ENCODE peak calls at places on chromosomes 3 and 15, in seven cellular contexts. W is CD4-positive, alpha-beta T cell; A is ovary; Q is neural progenitor cell; N is CD8-positive, alpha-beta T cell; G is MM.1S; Z is breast epithelium. S is an unnamed sample.

GRCh38 chr3:127606981-127607595 is 8.9 kb downstream of the MCM2 start:
- DNase-seq in W (no peak), A (no peak), Q (no peak), N (no peak), G (no peak), Z (no peak), S (no peak)

GRCh38 chr3:28590851-28591250 is 242.2 kb upstream of the AZI2 start:
- DNase-seq in W (no peak), A (no peak), Q (no peak), N (no peak), G (no peak), Z (no peak), S (no peak)

GRCh38 chr3:46895204-46895660 is 17.7 kb downstream of the PTH1R start:
- DNase-seq in W (peak; percentile 71), A (peak; percentile 89), Q (peak; percentile 69), N (peak; percentile 87), G (peak; percentile 57), Z (peak; percentile 71), S (no peak)

GRCh38 chr3:45137656-45138181 is 8.5 kb downstream of the CDCP1 start:
- DNase-seq in W (no peak), A (no peak), Q (no peak), N (no peak), G (no peak), Z (no peak), S (no peak)

GRCh38 chr3:194985031-194985578 is 285.9 kb downstream of the XXYLT1 start:
- DNase-seq in W (no peak), A (peak; percentile 80), Q (peak; percentile 85), N (peak; percentile 43), G (no peak), Z (peak; percentile 74), S (peak; percentile 41)

GRCh38 chr15:51298656-51299055 is 39.7 kb downstream of the CYP19A1 start:
- DNase-seq in W (no peak), A (no peak), Q (no peak), N (no peak), G (no peak), Z (no peak), S (no peak)

GRCh38 chr3:183904833-183905780 is 20.4 kb upstream of the PARL start:
- DNase-seq in W (no peak), A (no peak), Q (no peak), N (no peak), G (no peak), Z (no peak), S (no peak)

GRCh38 chr3:51591231-51591630 is 52.7 kb downstream of the RAD54L2 start:
- DNase-seq in W (no peak), A (no peak), Q (no peak), N (no peak), G (no peak), Z (no peak), S (no peak)

GRCh38 chr3:144687862-144688261 is 716.2 kb downstream of the DIPK2A start:
- DNase-seq in W (no peak), A (no peak), Q (peak; percentile 51), N (no peak), G (no peak), Z (no peak), S (no peak)

GRCh38 chr15:63945005-63945788 is 101.1 kb downstream of the DAPK2 start:
- DNase-seq in W (peak; percentile 51), A (peak; percentile 74), Q (peak; percentile 81), N (peak; percentile 79), G (peak; percentile 48), Z (peak; percentile 82), S (no peak)

DNA sequence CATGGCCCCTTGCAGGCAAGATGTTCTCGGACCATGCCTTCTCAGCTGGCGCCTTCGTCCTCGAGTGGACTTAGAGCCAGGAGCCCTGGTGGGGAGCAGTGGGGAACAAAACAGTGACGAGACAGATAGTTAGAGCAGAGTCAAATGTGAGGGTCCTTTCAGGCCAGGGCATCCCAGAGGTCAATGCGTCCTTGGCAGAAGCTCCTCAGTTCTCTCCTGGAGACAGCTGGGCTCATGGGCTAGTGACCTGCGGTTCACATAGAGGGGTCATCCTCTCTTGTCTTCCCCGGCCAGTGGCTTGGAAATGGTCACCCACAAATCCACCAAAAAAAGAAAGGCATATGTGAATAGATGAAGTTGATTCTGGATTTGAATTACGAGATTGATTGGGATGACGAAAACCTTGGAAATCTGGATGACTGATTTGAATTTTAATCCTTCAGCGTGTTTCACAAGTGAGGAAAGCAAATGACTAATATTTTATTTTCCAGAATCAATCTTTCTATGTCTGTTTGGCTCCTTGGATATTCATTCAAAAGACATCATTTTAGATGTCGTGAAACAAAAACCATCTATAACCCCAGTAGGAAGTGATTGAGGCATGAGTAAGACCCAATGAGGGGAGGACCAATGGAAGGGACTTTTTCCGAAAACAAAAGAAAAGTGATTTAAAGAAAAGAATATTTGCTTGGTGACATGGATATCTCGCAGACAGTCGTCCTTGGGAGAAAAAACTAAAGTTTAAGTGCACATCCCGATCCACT is 84.5 kb downstream of the ASB7 start:
- DNase-seq in W (no peak), A (no peak), Q (no peak), N (no peak), G (no peak), Z (no peak), S (no peak)
- H3K27ac ChIP-seq in W (no peak overlapping the region), A (peak overlapping the region; percentile 64), Q (no peak overlapping the region), N (no peak overlapping the region), G (no peak overlapping the region), Z (no peak overlapping the region), S (peak overlapping the region; percentile 77)

DNA sequence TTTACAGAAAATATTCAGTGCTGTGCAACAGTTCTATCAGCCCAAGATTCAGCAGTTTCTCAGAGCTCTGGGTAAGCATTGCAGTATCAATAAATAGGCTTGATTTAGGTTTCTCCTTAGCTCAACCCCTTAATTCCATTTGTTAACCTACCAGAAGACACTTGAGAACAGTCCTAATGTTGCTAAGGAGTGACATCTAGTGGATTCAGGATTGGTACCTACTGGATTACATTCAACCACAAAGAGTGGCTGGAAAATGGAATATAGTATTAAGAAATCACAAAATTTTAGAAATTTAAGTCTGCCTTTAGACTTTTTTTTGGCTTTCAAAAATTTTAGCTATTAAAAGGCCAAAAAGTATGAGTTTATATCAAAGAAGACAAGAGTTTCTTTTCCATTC is 34.7 kb downstream of the POLG start:
- DNase-seq in W (no peak), A (no peak), Q (no peak), N (no peak), G (no peak), Z (no peak), S (peak; percentile 13)
- TF ChIP-seq CTCF in W (no peak), A (no peak), Q (peak; percentile 12), N (no peak), G (no peak), Z (no peak), S (peak; percentile 45)

DNA sequence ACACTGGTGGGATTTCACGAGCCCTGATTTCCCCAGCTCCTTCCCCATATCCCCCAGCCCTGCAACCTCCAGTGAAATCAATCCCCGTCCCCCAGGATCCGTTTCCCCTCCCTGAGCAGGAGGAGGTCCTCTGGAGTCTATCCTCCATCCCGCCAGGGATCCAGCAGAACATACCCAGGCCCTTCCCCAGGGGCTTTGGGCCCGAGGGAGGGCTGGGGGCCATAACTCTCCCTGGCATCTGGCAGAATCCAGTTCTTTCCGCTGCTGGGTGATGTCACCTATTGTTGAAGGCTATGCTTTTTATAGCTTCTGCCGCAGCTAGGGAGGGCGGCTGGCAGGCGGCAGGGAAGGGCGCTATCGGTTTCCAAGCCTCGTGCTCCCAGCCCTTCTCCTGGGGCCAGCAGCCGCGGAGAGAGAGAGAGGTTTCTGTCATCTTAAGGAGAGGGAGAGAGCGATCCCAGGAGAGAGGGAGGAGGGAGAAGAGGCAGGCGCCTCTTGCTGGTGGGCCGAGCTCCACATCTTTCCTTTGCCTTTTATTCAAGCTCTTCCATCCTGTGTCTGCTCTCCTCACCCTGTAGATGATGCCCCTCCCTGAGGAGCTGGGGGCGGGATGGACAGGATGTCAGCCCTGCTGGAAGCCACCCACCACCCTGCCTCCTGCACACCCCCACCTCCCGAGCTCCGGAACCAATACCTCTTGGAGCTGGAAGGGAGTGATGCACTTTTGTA is 120.1 kb downstream of the ANP32A start:
- DNase-seq in W (no peak), A (peak; percentile 82), Q (peak; percentile 58), N (no peak), G (no peak), Z (no peak), S (peak; percentile 11)
- H3K9me3 ChIP-seq in W (no peaks in the 10 kb centered on the region), A (no peaks in the 10 kb centered on the region), Q (no peaks in the 10 kb centered on the region), N (no peaks in the 10 kb centered on the region), G (no peaks in the 10 kb centered on the region), Z (no peaks in the 10 kb centered on the region), S (no peaks in the 10 kb centered on the region)

GRCh38 chr3:30437172-30437571 is 169.2 kb upstream of the TGFBR2 start:
- DNase-seq in W (no peak), A (no peak), Q (peak; percentile 2), N (no peak), G (no peak), Z (no peak), S (no peak)

GRCh38 chr3:30438121-30438520 is 168.3 kb upstream of the TGFBR2 start:
- DNase-seq in W (no peak), A (no peak), Q (peak; percentile 4), N (no peak), G (no peak), Z (no peak), S (no peak)

GRCh38 chr3:30439451-30440053 is 166.8 kb upstream of the TGFBR2 start:
- DNase-seq in W (no peak), A (no peak), Q (no peak), N (no peak), G (no peak), Z (no peak), S (no peak)

GRCh38 chr3:30440880-30441279 is 165.5 kb upstream of the TGFBR2 start:
- DNase-seq in W (no peak), A (no peak), Q (peak; percentile 10), N (no peak), G (no peak), Z (no peak), S (no peak)

DNA sequence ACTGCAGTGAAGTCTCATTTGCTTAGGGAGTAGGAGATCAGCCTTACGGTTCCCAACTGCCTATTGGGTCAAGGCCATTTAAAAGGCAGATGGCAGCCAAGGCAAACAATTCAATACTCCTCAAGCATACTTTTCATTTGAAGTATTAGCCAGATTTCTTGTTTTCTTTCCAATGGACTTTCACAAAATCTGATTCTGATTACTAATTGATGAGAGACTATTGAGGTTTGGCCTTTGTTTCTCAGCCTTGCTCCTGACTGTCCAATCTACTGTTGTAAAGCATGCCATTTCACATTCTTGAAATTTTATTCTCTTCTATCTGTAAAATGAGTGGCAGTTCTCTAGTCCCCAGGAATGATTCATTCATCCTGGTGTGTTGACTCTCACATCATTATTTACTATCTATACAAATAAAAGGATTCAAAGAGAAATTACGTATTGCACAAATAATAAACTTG is 166.2 kb upstream of the TGFBR2 start:
- DNase-seq in W (no peak), A (no peak), Q (no peak), N (no peak), G (no peak), Z (no peak), S (no peak)
- H3K27ac ChIP-seq in W (no peak overlapping the region), A (no peak overlapping the region), Q (no peak overlapping the region), N (no peak overlapping the region), G (no peak overlapping the region), Z (peak overlapping the region; percentile 79), S (no peak overlapping the region)

DNA sequence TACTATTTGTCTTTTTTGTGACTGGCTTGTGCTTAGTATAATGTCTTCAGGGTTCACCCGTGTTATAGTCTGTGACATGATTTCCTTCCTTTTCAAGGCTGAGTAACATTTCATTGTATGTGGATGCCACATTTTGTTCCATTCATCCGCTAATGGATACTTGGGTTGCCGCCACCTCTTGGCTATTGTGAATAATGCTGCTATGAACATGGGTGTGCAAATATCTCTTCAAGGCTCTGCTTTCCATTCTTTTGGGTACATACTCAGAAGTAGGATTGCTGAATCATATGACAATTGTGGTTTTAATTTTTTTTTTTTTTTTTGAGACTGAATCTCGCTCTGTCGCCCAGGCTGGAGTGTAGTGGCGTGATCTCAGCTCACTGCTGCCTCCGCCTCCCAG is 15.4 kb downstream of the CRTC3 start:
- DNase-seq in W (no peak), A (no peak), Q (no peak), N (no peak), G (no peak), Z (no peak), S (no peak)
- TF ChIP-seq CTCF in W (no peak), A (no peak), Q (no peak), N (no peak), G (peak; percentile 11), Z (no peak), S (no peak)